ENCODE peak calls at places on chromosomes 2 and 18, in four cellular contexts. L is Peyer's patch, K is astrocyte, J is right cardiac atrium. D is an unnamed sample.

GRCh38 chr18:35005963-35006577 is 35.1 kb upstream of the MAPRE2 start:
- DNase-seq in J (no peak), K (peak; percentile 31), L (no peak), D (peak; percentile 63)

GRCh38 chr2:100247256-100248043 is 74.9 kb downstream of the LONRF2 start:
- DNase-seq in J (no peak), L (peak; percentile 85), K (no peak), D (no peak)

GRCh38 chr2:188682864-188683263 is 291.3 kb upstream of the COL3A1 start:
- DNase-seq in K (no peak), J (no peak), L (no peak), D (no peak)

GRCh38 chr2:237962432-237963084 is 4.3 kb upstream of the UBE2F start:
- DNase-seq in K (no peak), L (no peak), J (no peak), D (no peak)

GRCh38 chr2:227188292-227188691 is 23.9 kb downstream of the COL4A3 start:
- DNase-seq in J (no peak), L (no peak), K (peak; percentile 53), D (peak; percentile 70)

GRCh38 chr2:70084973-70085710 is 2.1 kb upstream of the PCBP1 start:
- DNase-seq in J (peak; percentile 60), K (no peak), L (peak; percentile 91), D (no peak)

GRCh38 chr2:128520787-128521186 is 202.1 kb upstream of the HS6ST1 start:
- DNase-seq in K (no peak), J (no peak), L (no peak), D (peak; percentile 13)

GRCh38 chr2:28855193-28855592 is 14.9 kb downstream of the TRMT61B start:
- DNase-seq in J (no peak), K (no peak), L (no peak), D (no peak)

GRCh38 chr2:100105678-100106054 is 36.7 kb downstream of the AFF3 start:
- DNase-seq in J (peak; percentile 55), K (no peak), L (no peak), D (no peak)

GRCh38 chr18:54444309-54444914 is 86.7 kb downstream of the C18orf54 start:
- DNase-seq in K (peak; percentile 31), J (peak; percentile 56), L (peak; percentile 67), D (peak; percentile 68)

GRCh38 chr2:173772205-173772604 is 193.0 kb downstream of the SP3 start:
- DNase-seq in J (no peak), L (no peak), K (no peak), D (no peak)

GRCh38 chr2:235570966-235571692 is 77.3 kb downstream of the AGAP1 start:
- DNase-seq in K (no peak), J (no peak), L (no peak), D (no peak)

GRCh38 chr2:119520696-119521436 is 3.4 kb downstream of the SCTR start:
- DNase-seq in J (no peak), L (no peak), K (no peak), D (no peak)

GRCh38 chr18:5464241-5464640 is 79.6 kb downstream of the EPB41L3 start:
- DNase-seq in J (no peak), K (no peak), L (no peak), D (no peak)

GRCh38 chr2:102082591-102083586 is 59.7 kb upstream of the IL1R1 start:
- DNase-seq in L (peak; percentile 64), J (no peak), K (peak; percentile 91), D (peak; percentile 84)

GRCh38 chr2:216498418-216499413 is at the start of gene RPL37A:
- DNase-seq in J (peak; percentile 97), K (peak; percentile 93), L (peak; percentile 96), D (peak; percentile 94)

GRCh38 chr2:41836944-41837343 is 210.9 kb upstream of the PKDCC start:
- DNase-seq in L (no peak), K (peak; percentile 36), J (no peak), D (peak; percentile 34)

GRCh38 chr2:188598551-188598950 is 306.9 kb downstream of the GULP1 start:
- DNase-seq in J (peak; percentile 14), K (peak; percentile 72), L (no peak), D (no peak)

GRCh38 chr2:48712151-48712550 is 43.4 kb downstream of the LHCGR start:
- DNase-seq in K (no peak), L (no peak), J (no peak), D (no peak)

GRCh38 chr2:120772261-120772660 is 36.6 kb downstream of the GLI2 start:
- DNase-seq in K (no peak), L (no peak), J (peak; percentile 12), D (no peak)

GRCh38 chr2:58110765-58111164 is 64.2 kb downstream of the VRK2 start:
- DNase-seq in J (no peak), L (no peak), K (no peak), D (no peak)
- H3K27ac ChIP-seq in J (no peak overlapping the region), L (no peak overlapping the region), K (no peak overlapping the region), D (no peak overlapping the region)

GRCh38 chr18:63320041-63320689 is 596 bp upstream of the BCL2 start:
- DNase-seq in J (peak; percentile 91), L (peak; percentile 95), K (peak; percentile 69), D (peak; percentile 63)

GRCh38 chr18:63322246-63322645 is 2.7 kb upstream of the BCL2 start:
- DNase-seq in K (no peak), L (no peak), J (no peak), D (no peak)

GRCh38 chr18:63320690-63321265 is 1.2 kb upstream of the BCL2 start:
- DNase-seq in J (peak; percentile 68), L (peak; percentile 83), K (peak; percentile 49), D (no peak)

GRCh38 chr18:63319383-63320040 is at the start of gene BCL2:
- DNase-seq in L (peak; percentile 66), K (peak; percentile 18), J (no peak), D (peak; percentile 7)

GRCh38 chr18:63321291-63321690 is 1.7 kb upstream of the BCL2 start:
- DNase-seq in J (no peak), L (no peak), K (no peak), D (no peak)
- H3K4me3 ChIP-seq in J (no peak overlapping the region), L (no peak overlapping the region), K (no peak overlapping the region), D (no peak overlapping the region)

GRCh38 chr2:85697716-85698115 is 3.6 kb downstream of the GNLY start:
- DNase-seq in J (no peak), K (no peak), L (no peak), D (no peak)
- H3K27ac ChIP-seq in J (no peak overlapping the region), K (no peak overlapping the region), L (no peak overlapping the region), D (no peak overlapping the region)

DNA sequence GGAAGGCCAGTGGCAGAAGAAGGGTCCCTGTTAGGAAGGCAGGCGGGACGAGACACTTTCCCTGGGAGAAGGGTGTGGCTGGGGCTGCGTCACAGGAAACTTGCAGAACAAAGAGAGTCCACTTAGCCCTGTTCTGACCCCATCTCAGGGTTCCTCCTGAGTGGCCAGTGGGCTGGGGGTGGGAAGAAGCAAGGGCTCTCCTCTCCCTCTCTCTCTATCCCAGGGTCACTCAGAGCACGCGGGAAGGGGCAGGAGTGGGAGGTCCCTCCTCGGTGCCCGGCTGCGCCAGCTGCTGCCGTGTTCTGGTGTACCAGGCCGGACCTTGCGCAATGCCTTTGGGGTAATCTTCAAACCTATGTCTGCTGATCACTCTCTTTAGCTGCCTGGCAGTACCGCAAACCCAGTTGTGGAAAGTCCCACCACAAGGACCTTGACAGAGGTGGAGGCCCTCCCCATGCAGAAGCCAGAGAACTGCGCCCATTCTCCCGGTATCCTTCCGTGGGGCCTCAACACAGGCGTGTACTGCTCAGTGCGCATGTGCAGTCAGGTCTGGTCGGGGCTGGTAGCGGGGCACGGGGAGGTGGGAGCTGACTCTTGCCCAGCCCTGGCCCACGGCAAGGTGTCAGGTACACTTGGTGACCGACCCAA is 47.8 kb upstream of the ST3GAL5 start:
- DNase-seq in K (peak; percentile 42), L (no peak), J (no peak), D (peak; percentile 32)
- H3K4me3 ChIP-seq in K (no peak overlapping the region), L (no peak overlapping the region), J (no peak overlapping the region), D (no peak overlapping the region)